ENCODE peak calls at places on chromosomes 2 and 18, in nine cellular contexts. B is EH; F is Right ventricle myocardium superior; Z is AML-193; Y is fibroblast of gingiva; T is stimulated activated CD4-positive, alpha-beta T cell treated with anti-CD3 and anti-CD28 coated beads, Interleukin-15, amount 100 ng/mL, for 1 hour; W is T-cell; E is NCI-H1436; P is GM13977. N is an unnamed sample.

GRCh38 chr2:164981217-164981990 is 26.1 kb upstream of the SLC38A11 start:
- DNase-seq in E (no peak), Z (no peak), W (no peak), Y (no peak), B (peak), P (no peak), T (no peak), F (no peak), N (no peak)

GRCh38 chr2:8472545-8473361 is 209.1 kb upstream of the ID2 start:
- DNase-seq in W (no peak), Y (no peak), P (no peak), B (no peak), F (no peak), T (no peak), E (no peak), Z (peak), N (no peak)

GRCh38 chr2:61371027-61371426 is 99.9 kb downstream of the USP34 start:
- DNase-seq in T (no peak), B (peak), Y (no peak), E (no peak), P (no peak), Z (no peak), W (no peak), F (no peak), N (no peak)

GRCh38 chr2:235498556-235499305 is 4.9 kb downstream of the AGAP1 start:
- DNase-seq in W (no peak), T (no peak), E (no peak), Y (no peak), B (no peak), Z (no peak), P (no peak), F (no peak), N (no peak)

GRCh38 chr2:174787485-174788205 is 23.4 kb upstream of the CHRNA1 start:
- DNase-seq in Z (no peak), Y (peak), F (no peak), P (no peak), B (peak), E (no peak), W (no peak), T (no peak), N (no peak)

GRCh38 chr2:28080911-28081310 is 190.4 kb downstream of the BABAM2 start:
- DNase-seq in W (no peak), B (peak), Z (no peak), P (no peak), E (no peak), F (no peak), T (no peak), Y (peak), N (no peak)

GRCh38 chr2:54725343-54726099 is 2.1 kb downstream of the EML6 start:
- DNase-seq in Y (no peak), Z (no peak), T (no peak), W (no peak), P (no peak), E (no peak), B (no peak), F (no peak), N (no peak)

GRCh38 chr2:160996584-160996983 is 163.6 kb upstream of the TANK start:
- DNase-seq in T (no peak), W (no peak), B (no peak), P (no peak), F (no peak), E (no peak), Z (no peak), Y (no peak), N (no peak)

GRCh38 chr2:232838406-232838874 is 31.6 kb upstream of the SNORC start:
- DNase-seq in F (no peak), W (peak), Y (no peak), Z (peak), B (peak), T (peak), E (no peak), P (peak), N (no peak)

GRCh38 chr2:109473006-109473380 is 140.8 kb downstream of the SEPTIN10 start:
- DNase-seq in B (no peak), E (no peak), P (no peak), T (no peak), F (peak), W (no peak), Y (no peak), Z (no peak), N (no peak)

GRCh38 chr2:95034221-95034620 is 8.7 kb downstream of the MAL start:
- DNase-seq in W (no peak), Y (no peak), Z (no peak), T (no peak), E (no peak), F (peak), B (no peak), P (no peak), N (no peak)

GRCh38 chr2:150866431-150866830 is 379.0 kb upstream of the RND3 start:
- DNase-seq in B (peak), F (no peak), W (no peak), Z (no peak), T (no peak), Y (peak), P (no peak), E (no peak), N (no peak)

GRCh38 chr2:33680906-33681305 is 81.8 kb upstream of the FAM98A start:
- DNase-seq in B (no peak), W (no peak), P (no peak), T (no peak), Y (no peak), Z (no peak), F (no peak), E (no peak), N (no peak)

GRCh38 chr2:161946489-161947107 is 127.4 kb downstream of the DPP4 start:
- DNase-seq in B (peak), Y (peak), F (no peak), Z (peak), E (peak), P (no peak), W (no peak), T (no peak), N (no peak)

GRCh38 chr2:28394331-28394877 is 1.7 kb downstream of the FOSL2 start:
- DNase-seq in B (peak), W (no peak), Y (peak), F (peak), E (no peak), Z (no peak), T (no peak), P (no peak), N (no peak)

GRCh38 chr2:215713393-215713792 is 277.5 kb upstream of the FN1 start:
- DNase-seq in B (peak), Z (no peak), P (no peak), F (no peak), W (no peak), Y (peak), E (no peak), T (no peak), N (no peak)

GRCh38 chr18:79941473-79942119 is 9.9 kb downstream of the SLC66A2 start:
- DNase-seq in Z (no peak), Y (no peak), P (no peak), F (no peak), T (no peak), E (no peak), W (no peak), B (no peak), N (no peak)

GRCh38 chr2:156492979-156493378 is 56.8 kb downstream of the GPD2 start:
- DNase-seq in F (no peak), E (no peak), Y (no peak), B (no peak), T (no peak), Z (no peak), P (no peak), W (no peak), N (no peak)

GRCh38 chr2:194319222-194319992 is 1337.6 kb upstream of the SLC39A10 start:
- DNase-seq in T (no peak), Z (no peak), B (no peak), Y (no peak), P (no peak), E (no peak), W (no peak), F (no peak), N (no peak)

GRCh38 chr18:79786781-79787526 is 10.8 kb upstream of the KCNG2 start:
- DNase-seq in P (no peak), W (no peak), F (no peak), Y (peak), T (no peak), E (no peak), B (peak), Z (peak), N (no peak)

GRCh38 chr2:162242586-162243304 is 500 bp downstream of the FAP start:
- DNase-seq in B (peak), E (no peak), T (no peak), Y (peak), W (no peak), P (no peak), F (no peak), Z (no peak), N (no peak)

GRCh38 chr2:127829845-127830246 is 18.9 kb upstream of the WDR33 start:
- DNase-seq in B (no peak), F (no peak), T (no peak), P (peak), E (peak), Y (no peak), W (peak), Z (no peak), N (no peak)

GRCh38 chr2:172496096-172496709 is 59.7 kb upstream of the PDK1 start:
- DNase-seq in P (no peak), T (no peak), Z (peak), F (no peak), B (no peak), E (no peak), Y (no peak), W (peak), N (no peak)

GRCh38 chr2:72412214-72412613 is 264.6 kb upstream of the CYP26B1 start:
- DNase-seq in Y (no peak), P (no peak), F (no peak), B (no peak), W (no peak), T (no peak), E (no peak), Z (no peak), N (no peak)

GRCh38 chr2:9268310-9269081 is 61.9 kb downstream of the ASAP2 start:
- DNase-seq in W (no peak), Y (no peak), Z (no peak), T (no peak), P (no peak), E (no peak), B (no peak), F (no peak), N (no peak)